ENCODE peak calls at places on chromosomes 11 and 22, in seven cellular contexts. R is HCT116, S is body of pancreas, E is ovary, Q is A549, I is esophagus squamous epithelium, Z is heart left ventricle. N is an unnamed sample.

GRCh38 chr11:45927332-45927683 is 4.9 kb downstream of the LARGE2 start:
- DNase-seq in I (no peak), E (peak), Z (no peak), S (no peak), R (no peak), Q (no peak), N (no peak)

GRCh38 chr11:35681181-35681767 is 18.7 kb downstream of the TRIM44 start:
- DNase-seq in Z (no peak), I (no peak), S (no peak), E (no peak), R (no peak), Q (no peak), N (no peak)

GRCh38 chr22:24460418-24461089 is 33.2 kb downstream of the ADORA2A start:
- DNase-seq in S (no peak), R (no peak), E (no peak), Z (no peak), I (no peak), Q (no peak), N (no peak)

GRCh38 chr11:45964911-45965389 is 42.5 kb downstream of the LARGE2 start:
- DNase-seq in S (peak), Q (peak), E (peak), I (no peak), Z (peak), R (peak), N (peak)

GRCh38 chr11:74069146-74070046 is 60.5 kb upstream of the UCP3 start:
- DNase-seq in S (peak), I (no peak), E (no peak), Z (no peak), R (no peak), Q (no peak), N (no peak)

GRCh38 chr22:22327723-22328122 is 83.1 kb downstream of the VPREB1 start:
- DNase-seq in S (no peak), I (no peak), E (no peak), R (no peak), Z (no peak), Q (no peak), N (no peak)

GRCh38 chr11:78195917-78196545 is 7.3 kb downstream of the USP35 start:
- DNase-seq in Z (no peak), R (no peak), E (no peak), I (no peak), Q (no peak), S (peak), N (no peak)

GRCh38 chr11:43644626-43645299 is 35.8 kb upstream of the HSD17B12 start:
- DNase-seq in S (no peak), R (no peak), E (no peak), I (no peak), Q (no peak), Z (no peak), N (no peak)

GRCh38 chr11:72352859-72353551 is 81.3 kb downstream of the CLPB start:
- DNase-seq in Z (no peak), R (no peak), Q (no peak), E (no peak), S (no peak), I (no peak), N (peak)

GRCh38 chr11:81007046-81007445 is 1566.2 kb upstream of the TENM4 start:
- DNase-seq in I (no peak), R (no peak), E (no peak), Z (no peak), Q (no peak), S (no peak), N (no peak)

GRCh38 chr22:21082248-21082647 is 36.5 kb downstream of the LRRC74B start:
- DNase-seq in I (no peak), Z (no peak), E (no peak), R (no peak), S (no peak), Q (no peak), N (no peak)

GRCh38 chr11:92776676-92777075 is 192.8 kb upstream of the MTNR1B start:
- DNase-seq in Q (no peak), Z (peak), I (no peak), E (no peak), R (no peak), S (no peak), N (no peak)

GRCh38 chr11:76672431-76673163 is 2.0 kb upstream of the LRRC32 start:
- DNase-seq in R (no peak), E (no peak), Z (no peak), S (no peak), I (no peak), Q (no peak), N (no peak)

GRCh38 chr22:43351966-43352345 is 8.8 kb upstream of the SCUBE1 start:
- DNase-seq in S (no peak), I (no peak), Q (no peak), E (no peak), Z (no peak), R (no peak), N (no peak)

DNA sequence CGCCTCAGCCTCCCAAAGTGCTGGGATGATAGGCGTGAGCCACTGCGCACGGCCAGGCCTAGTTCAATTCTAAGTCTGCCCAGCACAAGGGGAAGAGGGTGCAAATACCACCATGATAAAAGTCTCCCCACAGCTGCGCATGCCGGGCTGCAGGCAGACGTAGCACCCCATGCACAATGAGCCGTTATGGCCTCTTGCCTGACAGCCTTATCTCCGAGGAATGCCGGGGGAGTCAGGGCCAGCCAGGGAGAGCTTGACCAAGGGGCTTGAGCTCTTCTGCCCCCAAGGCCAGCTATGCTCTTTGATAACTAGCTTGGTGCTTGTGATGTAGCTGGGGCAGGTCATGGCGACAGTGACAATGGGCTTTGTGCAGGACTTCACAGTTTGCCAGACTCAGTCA is 13.7 kb upstream of the SCUBE1 start:
- DNase-seq in I (no peak), Q (no peak), R (no peak), E (peak), Z (no peak), S (no peak), N (no peak)
- TF ChIP-seq POLR2A in I (no peak), Q (no peak), R (no peak), E (no peak), Z (no peak), S (no peak), N (no peak)

GRCh38 chr11:128705124-128705920 is 11.4 kb downstream of the FLI1 start:
- DNase-seq in E (no peak), Z (no peak), Q (no peak), I (no peak), R (no peak), S (no peak), N (no peak)
- TF ChIP-seq POLR2A in E (no peak), Z (no peak), Q (no peak), I (no peak), R (no peak), S (no peak), N (peak)

DNA sequence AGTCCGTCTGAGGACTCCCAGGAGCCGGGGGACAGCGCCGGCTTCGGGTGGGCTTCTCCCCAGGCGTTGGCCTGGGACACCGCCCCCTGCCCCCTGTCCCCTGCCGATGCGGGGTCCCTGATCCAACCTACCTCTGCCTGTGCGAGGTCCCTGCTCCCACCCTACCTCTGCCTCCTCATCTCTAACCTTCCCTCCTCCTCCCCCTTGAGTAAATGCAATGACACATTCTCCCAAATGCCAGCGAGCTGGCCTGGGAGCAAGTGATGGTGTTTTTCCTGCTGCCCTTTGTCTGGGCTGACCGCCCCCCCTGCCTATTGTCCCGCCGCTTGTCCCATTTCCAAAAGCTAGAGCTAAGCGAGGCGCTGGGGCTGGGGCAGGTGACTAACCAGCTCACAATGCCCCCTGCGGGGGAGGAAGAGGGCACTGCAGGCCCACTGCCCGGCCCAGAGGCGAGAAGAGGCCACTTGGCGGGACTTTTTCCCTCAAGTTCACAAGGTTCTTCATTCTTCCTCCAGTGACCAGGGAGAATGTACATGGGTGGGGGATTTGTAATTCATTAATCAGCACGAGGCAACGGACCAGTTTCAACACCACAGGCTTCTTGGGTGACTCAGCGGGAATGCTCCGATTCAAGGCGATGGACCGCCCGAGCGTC is 645 bp upstream of the CLCF1 start:
- DNase-seq in Z (peak), S (peak), R (peak), Q (peak), I (no peak), E (peak), N (peak)
- TF ChIP-seq POLR2A in Z (peak), S (peak), R (peak), Q (peak), I (no peak), E (no peak), N (peak)

DNA sequence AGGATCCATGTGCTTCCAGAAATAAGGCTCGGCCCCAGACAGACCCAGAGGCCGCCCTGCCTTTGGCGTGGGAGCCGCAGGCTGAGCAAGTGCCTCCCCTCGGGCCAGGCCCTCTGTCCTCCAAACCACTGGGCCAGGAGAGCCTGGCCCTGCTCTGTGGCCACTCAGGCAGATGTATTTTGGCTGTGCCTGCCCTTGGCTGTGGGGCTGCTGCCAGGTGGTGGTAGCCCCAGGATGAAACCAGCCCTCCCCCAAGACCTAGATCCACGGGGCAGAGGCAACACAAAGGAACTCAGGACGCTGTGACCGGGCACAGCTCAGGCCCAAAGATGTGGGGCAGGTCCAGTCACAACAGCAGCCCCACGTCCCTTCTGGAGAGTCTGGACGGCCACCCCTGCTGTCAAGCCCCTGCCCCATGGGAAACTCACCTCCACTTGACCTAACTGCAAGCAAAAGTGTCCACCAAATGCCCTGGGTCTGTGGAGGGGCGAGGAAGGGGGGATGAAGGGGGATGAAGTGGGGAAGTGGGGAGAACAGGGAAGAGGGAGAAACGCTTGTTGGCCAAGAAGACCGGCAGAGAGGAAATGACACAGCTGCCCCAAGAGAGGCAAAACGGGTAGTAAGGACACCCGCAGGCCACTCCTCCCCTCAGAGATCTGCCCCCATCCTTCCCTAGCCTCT is 23.9 kb downstream of the PISD start:
- DNase-seq in Q (no peak), I (no peak), S (no peak), R (no peak), Z (peak), E (no peak), N (no peak)
- TF ChIP-seq POLR2A in Q (no peak), I (no peak), S (no peak), R (no peak), Z (no peak), E (no peak), N (no peak)

GRCh38 chr11:19714387-19715363 is 2.0 kb downstream of the NAV2 start:
- DNase-seq in S (peak), Z (peak), Q (no peak), I (no peak), R (no peak), E (peak), N (peak)
- TF ChIP-seq POLR2A in S (no peak), Z (peak), Q (no peak), I (no peak), R (no peak), E (no peak), N (no peak)

DNA sequence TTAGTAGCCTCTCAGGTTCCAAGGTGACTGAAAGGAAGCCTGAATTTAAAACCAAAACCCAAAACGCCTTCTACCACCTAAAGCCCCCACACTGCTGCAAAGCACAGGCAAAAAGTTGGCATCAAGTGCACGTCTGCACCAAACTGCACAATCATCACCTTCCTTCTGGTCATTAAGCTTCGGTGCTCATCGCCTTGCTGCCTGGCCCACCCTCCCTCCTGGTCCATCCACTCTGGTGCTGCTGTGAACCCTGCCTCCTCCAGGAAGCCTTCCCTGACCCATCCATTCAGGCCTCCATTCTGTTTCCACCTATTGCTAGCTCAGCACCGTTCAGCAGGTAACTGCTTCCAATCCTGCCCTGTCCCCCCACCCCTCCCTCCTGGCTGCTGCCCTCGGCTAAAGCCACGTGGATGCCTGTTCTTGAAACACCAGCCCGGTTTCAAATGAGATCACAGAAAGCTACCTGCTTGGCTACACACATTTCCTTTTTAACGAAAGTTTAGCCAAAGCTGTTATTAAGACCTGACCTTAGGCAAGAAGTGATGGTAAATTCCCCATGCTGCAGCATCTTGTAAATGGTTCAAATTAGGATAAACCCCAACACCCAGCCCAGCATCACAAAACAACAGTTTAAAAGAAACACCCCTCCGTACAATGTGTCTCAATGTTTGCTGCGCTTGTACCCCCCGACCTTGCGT is 53.8 kb upstream of the CD5 start:
- DNase-seq in Q (no peak), R (no peak), Z (no peak), S (no peak), E (no peak), I (no peak), N (no peak)
- TF ChIP-seq POLR2A in Q (no peak), R (no peak), Z (no peak), S (no peak), E (no peak), I (no peak), N (no peak)

DNA sequence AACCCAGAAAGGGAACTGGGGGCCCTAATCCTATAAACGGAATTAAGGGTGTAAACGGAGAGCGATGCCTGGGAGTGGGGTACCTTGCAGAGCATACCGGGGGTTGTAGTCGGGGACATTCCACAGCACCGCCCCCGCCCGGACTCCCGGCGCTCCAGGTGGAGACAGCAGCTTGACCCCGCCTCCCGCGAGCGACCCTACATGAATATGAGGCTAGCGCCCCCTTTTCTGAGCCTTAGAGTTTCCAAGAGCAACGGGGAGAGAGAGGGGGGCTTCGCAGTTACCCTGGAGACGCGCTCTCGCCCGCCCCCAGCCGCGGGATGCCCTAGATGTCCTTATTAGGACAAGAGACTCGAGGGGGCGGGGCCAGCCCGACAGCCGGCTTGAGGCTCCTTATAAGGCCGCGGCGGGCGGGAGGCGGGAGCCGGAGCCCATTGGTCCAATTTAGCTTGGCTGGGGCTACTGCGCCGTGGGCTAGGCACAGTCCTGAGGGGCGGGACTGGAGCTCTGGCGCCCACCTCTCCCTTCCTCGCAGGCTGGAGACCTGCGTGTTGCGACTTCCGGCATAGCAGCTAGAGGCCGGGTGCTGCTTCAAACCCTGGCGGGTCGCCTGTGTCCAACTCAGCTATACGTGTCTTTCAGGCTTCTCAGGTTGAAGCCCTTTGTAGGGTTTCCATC is 960 bp upstream of the MUS81 start:
- DNase-seq in E (peak), Z (peak), S (peak), R (peak), Q (peak), I (peak), N (peak)
- TF ChIP-seq POLR2A in E (peak), Z (peak), S (peak), R (peak), Q (peak), I (peak), N (peak)

GRCh38 chr11:126523441-126523840 is 168.0 kb downstream of the ST3GAL4 start:
- DNase-seq in E (no peak), Z (no peak), R (no peak), Q (no peak), I (no peak), S (no peak), N (no peak)

GRCh38 chr11:126519653-126520573 is 164.4 kb downstream of the ST3GAL4 start:
- DNase-seq in Z (no peak), R (no peak), S (no peak), I (no peak), E (no peak), Q (no peak), N (peak)

GRCh38 chr11:126522152-126522551 is 166.7 kb downstream of the ST3GAL4 start:
- DNase-seq in Z (no peak), E (no peak), S (no peak), R (no peak), Q (no peak), I (no peak), N (no peak)

GRCh38 chr11:126521196-126521595 is 165.7 kb downstream of the ST3GAL4 start:
- DNase-seq in Z (no peak), Q (no peak), E (no peak), S (no peak), I (no peak), R (no peak), N (no peak)

DNA sequence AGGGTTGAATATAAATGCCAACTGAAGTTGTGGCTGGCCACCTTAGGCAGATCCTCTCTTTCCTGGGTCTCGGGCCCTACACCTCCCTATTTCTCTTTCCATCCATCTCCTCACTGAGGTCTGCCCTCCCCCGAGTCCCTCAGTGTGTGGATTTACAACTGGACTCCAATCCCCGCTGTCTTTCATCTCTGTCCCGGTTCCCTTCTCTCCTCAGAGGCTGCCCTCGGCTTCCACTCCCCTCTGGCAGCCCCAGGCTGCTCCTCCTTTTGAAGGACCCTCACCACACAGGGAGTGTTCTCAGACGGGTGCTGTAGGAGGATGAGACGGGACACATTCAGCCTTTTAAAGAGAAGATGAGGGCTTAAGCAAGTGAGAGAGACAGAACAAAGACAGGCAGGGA is 167.1 kb downstream of the ST3GAL4 start:
- DNase-seq in S (no peak), R (no peak), I (no peak), Q (no peak), E (no peak), Z (no peak), N (no peak)
- TF ChIP-seq POLR2A in S (no peak), R (no peak), I (no peak), Q (no peak), E (no peak), Z (no peak), N (no peak)

GRCh38 chr11:821513-822371 is 3.0 kb downstream of the PNPLA2 start:
- DNase-seq in Q (no peak), I (no peak), R (no peak), Z (no peak), S (peak), E (peak), N (no peak)
- TF ChIP-seq POLR2A in Q (no peak), I (no peak), R (no peak), Z (no peak), S (no peak), E (no peak), N (no peak)